ENCODE peak calls at places on chromosomes 16 and 17, in five cellular contexts. One of them, this sample, is unnamed.

GRCh38 chr17:83099570-83100181 is 20.3 kb downstream of the METRNL start:
- DNase-seq in SK-N-SH: peak; percentile 70
- DNase-seq in K562: no peak
- DNase-seq in GM12878: no peak
- DNase-seq in IMR-90: no peak
- DNase-seq in this sample: no peak

GRCh38 chr16:50925758-50926357 is 184.0 kb downstream of the CYLD start:
- DNase-seq in GM12878: no peak
- DNase-seq in SK-N-SH: no peak
- DNase-seq in K562: no peak
- DNase-seq in IMR-90: no peak
- DNase-seq in this sample: no peak

GRCh38 chr17:4389079-4389478 is 22.6 kb upstream of the UBE2G1 start:
- DNase-seq in SK-N-SH: no peak
- DNase-seq in IMR-90: no peak
- DNase-seq in GM12878: no peak
- DNase-seq in K562: no peak
- DNase-seq in this sample: no peak

GRCh38 chr16:19588661-19589060 is 33.2 kb downstream of the VPS35L start:
- DNase-seq in GM12878: no peak
- DNase-seq in SK-N-SH: no peak
- DNase-seq in IMR-90: no peak
- DNase-seq in K562: no peak
- DNase-seq in this sample: no peak

GRCh38 chr16:75224683-75225082 is 5.9 kb downstream of the CTRB1 start:
- DNase-seq in IMR-90: no peak
- DNase-seq in K562: no peak
- DNase-seq in SK-N-SH: no peak
- DNase-seq in GM12878: no peak
- DNase-seq in this sample: no peak

GRCh38 chr17:50199651-50200446 is 1.6 kb downstream of the COL1A1 start:
- DNase-seq in IMR-90: peak; percentile 93
- DNase-seq in K562: peak; percentile 96
- DNase-seq in GM12878: no peak
- DNase-seq in SK-N-SH: peak; percentile 89
- DNase-seq in this sample: peak; percentile 91

GRCh38 chr16:82016964-82017363 is 5.7 kb upstream of the SDR42E1 start:
- DNase-seq in IMR-90: no peak
- DNase-seq in GM12878: no peak
- DNase-seq in SK-N-SH: no peak
- DNase-seq in K562: no peak
- DNase-seq in this sample: no peak

GRCh38 chr16:85767569-85767968 is 16.7 kb upstream of the C16orf74 start:
- DNase-seq in IMR-90: peak; percentile 88
- DNase-seq in GM12878: no peak
- DNase-seq in SK-N-SH: no peak
- DNase-seq in K562: no peak
- DNase-seq in this sample: peak; percentile 85

GRCh38 chr17:82299452-82299851 is 18.0 kb downstream of the CD7 start:
- DNase-seq in SK-N-SH: no peak
- DNase-seq in K562: no peak
- DNase-seq in GM12878: no peak
- DNase-seq in IMR-90: no peak
- DNase-seq in this sample: no peak

GRCh38 chr17:3002538-3003301 is 60.7 kb downstream of the OR1D5 start:
- DNase-seq in K562: no peak
- DNase-seq in IMR-90: no peak
- DNase-seq in SK-N-SH: no peak
- DNase-seq in GM12878: peak; percentile 86
- DNase-seq in this sample: no peak

GRCh38 chr16:11094075-11094593 is 149.8 kb downstream of the CLEC16A start:
- DNase-seq in SK-N-SH: no peak
- DNase-seq in K562: peak; percentile 80
- DNase-seq in IMR-90: peak; percentile 86
- DNase-seq in GM12878: peak; percentile 53
- DNase-seq in this sample: no peak

GRCh38 chr17:2090210-2090641 is 35.3 kb downstream of the HIC1 start:
- DNase-seq in SK-N-SH: no peak
- DNase-seq in GM12878: no peak
- DNase-seq in IMR-90: no peak
- DNase-seq in K562: no peak
- DNase-seq in this sample: no peak

GRCh38 chr17:8823279-8823678 is 24.1 kb upstream of the MFSD6L start:
- DNase-seq in GM12878: no peak
- DNase-seq in K562: no peak
- DNase-seq in IMR-90: no peak
- DNase-seq in SK-N-SH: no peak
- DNase-seq in this sample: no peak

GRCh38 chr16:87278191-87279093 is 38.8 kb downstream of the C16orf95 start:
- DNase-seq in SK-N-SH: peak; percentile 91
- DNase-seq in GM12878: no peak
- DNase-seq in IMR-90: peak; percentile 77
- DNase-seq in K562: peak; percentile 82
- DNase-seq in this sample: peak; percentile 78

GRCh38 chr17:36592316-36592710 is 634 bp downstream of the DHRS11 start:
- DNase-seq in IMR-90: no peak
- DNase-seq in K562: peak; percentile 51
- DNase-seq in GM12878: no peak
- DNase-seq in SK-N-SH: peak; percentile 71
- DNase-seq in this sample: no peak

GRCh38 chr17:78640700-78641099 is 63.5 kb upstream of the DNAH17 start:
- DNase-seq in K562: no peak
- DNase-seq in SK-N-SH: no peak
- DNase-seq in GM12878: no peak
- DNase-seq in IMR-90: no peak
- DNase-seq in this sample: no peak

GRCh38 chr16:87161822-87162676 is 155.1 kb downstream of the C16orf95 start:
- DNase-seq in GM12878: no peak
- DNase-seq in K562: no peak
- DNase-seq in SK-N-SH: no peak
- DNase-seq in IMR-90: no peak
- DNase-seq in this sample: no peak

GRCh38 chr17:77571562-77571981 is 386.9 kb upstream of the TNRC6C start:
- DNase-seq in GM12878: no peak
- DNase-seq in K562: peak; percentile 34
- DNase-seq in SK-N-SH: peak; percentile 61
- DNase-seq in IMR-90: peak; percentile 6
- DNase-seq in this sample: no peak

DNA sequence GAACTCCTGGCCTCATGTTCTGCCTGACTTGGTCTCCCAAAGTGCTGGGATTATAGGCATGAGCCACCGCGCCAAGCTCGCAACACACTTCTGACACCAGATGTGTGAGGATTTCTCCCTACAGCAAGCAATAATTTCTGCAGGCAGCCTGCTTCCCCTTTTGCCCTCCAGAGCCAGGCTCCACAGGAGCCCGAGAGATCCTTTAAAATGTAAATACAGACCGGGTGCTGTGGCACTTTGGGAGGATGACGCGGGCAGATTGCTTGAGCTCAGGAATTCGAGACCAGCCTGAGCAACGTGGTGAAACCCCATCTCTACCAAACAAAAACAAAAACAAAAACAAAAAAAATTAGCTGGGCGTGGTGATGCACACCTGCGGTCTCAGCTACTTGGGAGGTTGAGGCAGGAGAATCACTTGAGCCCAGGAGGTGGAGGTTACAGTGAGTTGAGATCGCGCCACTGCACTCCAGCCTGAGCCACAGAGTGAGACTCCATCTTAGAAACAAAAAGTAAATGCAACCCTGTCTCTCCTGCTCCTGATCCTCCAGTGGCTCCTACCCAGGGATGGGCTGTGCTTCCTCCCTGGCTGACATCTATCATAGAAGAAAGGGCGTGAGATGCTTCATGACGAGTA is 14.7 kb downstream of the C16orf96 start:
- DNase-seq in GM12878: no peak
- DNase-seq in K562: no peak
- DNase-seq in IMR-90: no peak
- DNase-seq in SK-N-SH: no peak
- DNase-seq in this sample: no peak
- TF ChIP-seq RCOR1 in GM12878: no peak
- TF ChIP-seq RCOR1 in K562: no peak
- TF ChIP-seq RCOR1 in IMR-90: no peak
- TF ChIP-seq RCOR1 in SK-N-SH: no peak
- TF ChIP-seq RCOR1 in this sample: no peak

DNA sequence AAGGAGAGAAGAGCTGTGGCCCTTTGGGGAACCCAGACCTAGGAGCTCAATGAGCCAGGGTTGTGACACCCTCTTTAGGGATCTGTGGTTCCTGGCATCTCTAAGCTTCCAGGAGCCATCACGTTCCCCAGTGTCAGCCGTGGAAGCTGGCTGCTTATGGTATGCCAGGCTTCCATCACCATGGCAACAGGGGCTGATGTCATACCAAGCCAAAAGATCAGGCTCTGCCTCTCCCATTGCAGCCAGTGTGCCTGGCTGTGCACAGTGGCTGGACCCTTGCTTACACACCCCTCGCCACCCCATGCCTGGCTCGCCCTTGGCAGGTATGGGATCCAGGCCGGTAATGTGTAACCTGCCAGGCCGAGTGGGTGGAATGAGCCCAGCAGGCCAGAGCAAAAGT is 91.1 kb downstream of the SSH2 start:
- DNase-seq in IMR-90: peak; percentile 44
- DNase-seq in SK-N-SH: peak; percentile 62
- DNase-seq in GM12878: no peak
- DNase-seq in K562: no peak
- DNase-seq in this sample: no peak
- TF ChIP-seq RAD21 in IMR-90: no peak
- TF ChIP-seq RAD21 in SK-N-SH: no peak
- TF ChIP-seq RAD21 in GM12878: no peak
- TF ChIP-seq RAD21 in K562: no peak
- TF ChIP-seq RAD21 in this sample: no peak

DNA sequence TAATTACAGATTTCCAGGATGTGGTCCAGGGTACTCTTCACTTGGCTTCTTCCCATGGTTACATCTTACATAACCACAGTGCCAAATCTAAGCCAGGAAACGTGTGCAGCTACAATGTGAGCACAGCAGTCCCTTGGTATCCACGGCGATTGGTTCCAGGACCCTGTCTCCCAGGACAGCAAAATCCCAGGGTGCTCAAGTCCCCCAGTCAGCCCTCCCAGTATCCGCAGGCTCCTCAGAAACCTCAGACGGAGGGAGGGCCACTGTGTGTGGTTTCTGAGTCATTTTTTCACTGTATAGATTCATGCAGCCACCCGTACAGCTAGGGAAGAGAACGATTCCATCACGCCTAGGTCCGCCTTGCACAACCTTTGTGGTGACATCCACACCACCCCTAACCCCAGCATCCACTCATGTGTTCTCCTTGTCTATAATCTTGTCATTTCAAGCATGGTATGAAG is 11.1 kb upstream of the ATP2C2 start:
- DNase-seq in SK-N-SH: no peak
- DNase-seq in IMR-90: peak; percentile 52
- DNase-seq in GM12878: no peak
- DNase-seq in K562: no peak
- DNase-seq in this sample: no peak
- TF ChIP-seq RCOR1 in SK-N-SH: no peak
- TF ChIP-seq RCOR1 in IMR-90: peak; percentile 19
- TF ChIP-seq RCOR1 in GM12878: no peak
- TF ChIP-seq RCOR1 in K562: no peak
- TF ChIP-seq RCOR1 in this sample: no peak

GRCh38 chr17:27284811-27285415 is 9.0 kb upstream of the WSB1 start:
- DNase-seq in GM12878: no peak
- DNase-seq in K562: no peak
- DNase-seq in IMR-90: no peak
- DNase-seq in SK-N-SH: no peak
- DNase-seq in this sample: no peak

GRCh38 chr17:27281438-27281837 is 12.5 kb upstream of the WSB1 start:
- DNase-seq in SK-N-SH: no peak
- DNase-seq in K562: no peak
- DNase-seq in GM12878: no peak
- DNase-seq in IMR-90: no peak
- DNase-seq in this sample: no peak

GRCh38 chr17:27283057-27283456 is 10.9 kb upstream of the WSB1 start:
- DNase-seq in SK-N-SH: no peak
- DNase-seq in K562: no peak
- DNase-seq in GM12878: no peak
- DNase-seq in IMR-90: no peak
- DNase-seq in this sample: no peak

GRCh38 chr17:27280527-27280926 is 13.4 kb upstream of the WSB1 start:
- DNase-seq in K562: no peak
- DNase-seq in GM12878: no peak
- DNase-seq in IMR-90: no peak
- DNase-seq in SK-N-SH: no peak
- DNase-seq in this sample: no peak

GRCh38 chr17:27282054-27282501 is 11.8 kb upstream of the WSB1 start:
- DNase-seq in SK-N-SH: no peak
- DNase-seq in GM12878: peak; percentile 49
- DNase-seq in K562: no peak
- DNase-seq in IMR-90: peak; percentile 50
- DNase-seq in this sample: no peak
- TF ChIP-seq RAD21 in SK-N-SH: no peak
- TF ChIP-seq RAD21 in GM12878: no peak
- TF ChIP-seq RAD21 in K562: no peak
- TF ChIP-seq RAD21 in IMR-90: no peak
- TF ChIP-seq RAD21 in this sample: no peak

DNA sequence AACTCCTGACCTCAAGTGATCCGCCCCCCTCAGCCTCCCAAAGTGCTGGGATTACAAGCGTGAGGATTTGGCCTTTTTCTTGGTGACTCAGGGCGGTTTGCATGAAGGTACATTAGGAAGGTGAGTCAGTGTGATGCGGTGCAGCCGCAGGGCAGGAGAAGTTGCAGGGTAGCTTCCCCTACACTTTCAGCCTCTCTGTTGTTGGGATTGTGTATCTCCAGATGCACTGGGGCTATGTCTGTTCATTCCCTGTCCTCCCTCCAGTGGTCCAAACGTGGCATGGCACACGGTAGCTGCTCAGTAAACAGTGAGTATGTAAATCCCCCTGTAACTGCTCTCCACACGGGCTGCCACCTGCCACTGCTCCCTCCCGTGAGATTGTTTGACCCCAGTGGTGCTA is 109.1 kb upstream of the CDC42EP4 start:
- DNase-seq in IMR-90: peak; percentile 9
- DNase-seq in SK-N-SH: peak; percentile 68
- DNase-seq in K562: peak; percentile 29
- DNase-seq in GM12878: no peak
- DNase-seq in this sample: peak; percentile 86
- TF ChIP-seq RCOR1 in IMR-90: no peak
- TF ChIP-seq RCOR1 in SK-N-SH: no peak
- TF ChIP-seq RCOR1 in K562: no peak
- TF ChIP-seq RCOR1 in GM12878: no peak
- TF ChIP-seq RCOR1 in this sample: no peak